ENCODE peak calls at places on chromosome 12, in six cellular contexts. One of them, this sample, is unnamed.
A peak's percentile ranks its signal among the peaks of the same experiment; 100 is the strongest.

GRCh38 chr12:123071401-123072304 is 79.2 kb downstream of the PITPNM2 start:
- DNase-seq in mammary epithelial cell: no peak
- DNase-seq in aorta: no peak
- DNase-seq in adrenal gland: no peak
- DNase-seq in astrocyte: no peak
- DNase-seq in ovary: peak; percentile 72
- DNase-seq in this sample: peak; percentile 86

GRCh38 chr12:111569363-111570089 is 29.6 kb downstream of the ATXN2 start:
- DNase-seq in adrenal gland: no peak
- DNase-seq in mammary epithelial cell: no peak
- DNase-seq in ovary: no peak
- DNase-seq in astrocyte: no peak
- DNase-seq in aorta: no peak
- DNase-seq in this sample: no peak

GRCh38 chr12:12387521-12387920 is 30.6 kb downstream of the BORCS5 start:
- DNase-seq in mammary epithelial cell: peak; percentile 58
- DNase-seq in aorta: no peak
- DNase-seq in adrenal gland: no peak
- DNase-seq in astrocyte: peak; percentile 68
- DNase-seq in ovary: no peak
- DNase-seq in this sample: no peak

GRCh38 chr12:32983332-32983731 is 86.8 kb upstream of the PKP2 start:
- DNase-seq in aorta: no peak
- DNase-seq in ovary: no peak
- DNase-seq in mammary epithelial cell: no peak
- DNase-seq in astrocyte: no peak
- DNase-seq in adrenal gland: no peak
- DNase-seq in this sample: no peak

GRCh38 chr12:46671102-46671501 is 154.7 kb downstream of the SLC38A4 start:
- DNase-seq in ovary: no peak
- DNase-seq in adrenal gland: no peak
- DNase-seq in aorta: no peak
- DNase-seq in mammary epithelial cell: no peak
- DNase-seq in astrocyte: no peak
- DNase-seq in this sample: no peak

GRCh38 chr12:13275366-13275765 is 78.8 kb downstream of the EMP1 start:
- DNase-seq in astrocyte: no peak
- DNase-seq in mammary epithelial cell: no peak
- DNase-seq in aorta: no peak
- DNase-seq in adrenal gland: no peak
- DNase-seq in ovary: no peak
- DNase-seq in this sample: no peak

GRCh38 chr12:98519257-98519907 is 4.0 kb downstream of the TMPO start:
- DNase-seq in astrocyte: no peak
- DNase-seq in adrenal gland: no peak
- DNase-seq in ovary: no peak
- DNase-seq in aorta: no peak
- DNase-seq in mammary epithelial cell: no peak
- DNase-seq in this sample: no peak

GRCh38 chr12:52056801-52057613 is 5.8 kb downstream of the NR4A1 start:
- DNase-seq in ovary: peak; percentile 78
- DNase-seq in aorta: no peak
- DNase-seq in astrocyte: peak; percentile 32
- DNase-seq in mammary epithelial cell: no peak
- DNase-seq in adrenal gland: peak; percentile 43
- DNase-seq in this sample: no peak

GRCh38 chr12:17016116-17016864 is 410.3 kb upstream of the LMO3 start:
- DNase-seq in aorta: no peak
- DNase-seq in astrocyte: no peak
- DNase-seq in ovary: no peak
- DNase-seq in mammary epithelial cell: peak; percentile 53
- DNase-seq in adrenal gland: no peak
- DNase-seq in this sample: no peak

GRCh38 chr12:95277139-95277538 is 59.5 kb downstream of the VEZT start:
- DNase-seq in mammary epithelial cell: peak; percentile 14
- DNase-seq in ovary: no peak
- DNase-seq in astrocyte: peak; percentile 87
- DNase-seq in adrenal gland: peak; percentile 29
- DNase-seq in aorta: no peak
- DNase-seq in this sample: no peak

GRCh38 chr12:92973614-92974013 is 44.5 kb upstream of the EEA1 start:
- DNase-seq in ovary: no peak
- DNase-seq in astrocyte: peak; percentile 75
- DNase-seq in mammary epithelial cell: peak; percentile 97
- DNase-seq in aorta: no peak
- DNase-seq in adrenal gland: no peak
- DNase-seq in this sample: no peak

GRCh38 chr12:10016881-10017280 is 6.5 kb downstream of the CLEC12B start:
- DNase-seq in ovary: no peak
- DNase-seq in astrocyte: peak; percentile 16
- DNase-seq in mammary epithelial cell: peak; percentile 16
- DNase-seq in aorta: no peak
- DNase-seq in adrenal gland: no peak
- DNase-seq in this sample: no peak

GRCh38 chr12:73106896-73107295 is 834.7 kb downstream of the TRHDE start:
- DNase-seq in adrenal gland: no peak
- DNase-seq in aorta: no peak
- DNase-seq in astrocyte: no peak
- DNase-seq in ovary: no peak
- DNase-seq in mammary epithelial cell: no peak
- DNase-seq in this sample: no peak

GRCh38 chr12:67442347-67442841 is 173.2 kb downstream of the CAND1 start:
- DNase-seq in aorta: peak; percentile 47
- DNase-seq in astrocyte: no peak
- DNase-seq in mammary epithelial cell: no peak
- DNase-seq in adrenal gland: peak; percentile 60
- DNase-seq in ovary: no peak
- DNase-seq in this sample: peak; percentile 45

GRCh38 chr12:94326727-94327126 is 132.9 kb downstream of the CEP83 start:
- DNase-seq in adrenal gland: no peak
- DNase-seq in astrocyte: peak; percentile 93
- DNase-seq in aorta: no peak
- DNase-seq in mammary epithelial cell: peak; percentile 85
- DNase-seq in ovary: no peak
- DNase-seq in this sample: no peak

GRCh38 chr12:51351913-51352532 is 5.5 kb upstream of the CELA1 start:
- DNase-seq in mammary epithelial cell: peak; percentile 31
- DNase-seq in aorta: no peak
- DNase-seq in ovary: no peak
- DNase-seq in astrocyte: no peak
- DNase-seq in adrenal gland: peak; percentile 71
- DNase-seq in this sample: no peak

GRCh38 chr12:76080017-76080728 is 4.3 kb downstream of the NAP1L1 start:
- DNase-seq in aorta: no peak
- DNase-seq in ovary: no peak
- DNase-seq in astrocyte: peak; percentile 53
- DNase-seq in adrenal gland: no peak
- DNase-seq in mammary epithelial cell: no peak
- DNase-seq in this sample: no peak

GRCh38 chr12:95829395-95829794 is 29.4 kb upstream of the SNRPF start:
- DNase-seq in mammary epithelial cell: no peak
- DNase-seq in ovary: no peak
- DNase-seq in aorta: no peak
- DNase-seq in adrenal gland: no peak
- DNase-seq in astrocyte: no peak
- DNase-seq in this sample: no peak

GRCh38 chr12:109695961-109696461 is 17.6 kb upstream of the FAM222A start:
- DNase-seq in aorta: no peak
- DNase-seq in ovary: no peak
- DNase-seq in mammary epithelial cell: no peak
- DNase-seq in adrenal gland: no peak
- DNase-seq in astrocyte: no peak
- DNase-seq in this sample: no peak

GRCh38 chr12:117279606-117280005 is 81.8 kb downstream of the NOS1 start:
- DNase-seq in astrocyte: no peak
- DNase-seq in ovary: no peak
- DNase-seq in aorta: no peak
- DNase-seq in adrenal gland: no peak
- DNase-seq in mammary epithelial cell: no peak
- DNase-seq in this sample: no peak

GRCh38 chr12:26379777-26380467 is 184.5 kb downstream of the SSPN start:
- DNase-seq in ovary: no peak
- DNase-seq in adrenal gland: no peak
- DNase-seq in mammary epithelial cell: no peak
- DNase-seq in aorta: no peak
- DNase-seq in astrocyte: no peak
- DNase-seq in this sample: no peak

GRCh38 chr12:26374934-26375333 is 179.6 kb downstream of the SSPN start:
- DNase-seq in adrenal gland: no peak
- DNase-seq in astrocyte: peak; percentile 39
- DNase-seq in mammary epithelial cell: peak; percentile 10
- DNase-seq in ovary: no peak
- DNase-seq in aorta: no peak
- DNase-seq in this sample: no peak

GRCh38 chr12:26383041-26383440 is 187.7 kb downstream of the SSPN start:
- DNase-seq in ovary: no peak
- DNase-seq in aorta: no peak
- DNase-seq in mammary epithelial cell: no peak
- DNase-seq in astrocyte: no peak
- DNase-seq in adrenal gland: no peak
- DNase-seq in this sample: no peak

GRCh38 chr12:26373606-26374495 is 178.5 kb downstream of the SSPN start:
- DNase-seq in adrenal gland: no peak
- DNase-seq in ovary: no peak
- DNase-seq in aorta: no peak
- DNase-seq in mammary epithelial cell: peak; percentile 90
- DNase-seq in astrocyte: peak; percentile 62
- DNase-seq in this sample: no peak

DNA sequence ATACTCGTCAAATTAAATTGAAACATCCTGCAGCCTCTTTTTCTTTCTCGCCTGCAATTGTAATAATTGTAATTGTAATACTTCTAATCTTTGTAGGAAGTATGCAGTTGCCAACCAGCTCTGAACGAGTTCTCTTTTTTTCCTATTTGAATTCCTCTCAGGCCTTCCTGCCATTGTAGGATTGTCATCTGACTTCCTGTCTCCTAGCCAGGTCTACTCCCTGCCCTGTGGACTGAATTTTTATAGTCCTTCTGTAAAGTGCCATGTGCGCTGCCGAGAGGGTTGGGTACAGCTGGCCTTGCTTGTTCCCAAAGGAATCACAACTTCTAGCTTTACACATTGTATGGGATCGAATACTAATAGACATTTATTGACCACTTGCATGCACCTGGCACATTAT is 183.3 kb downstream of the SSPN start:
- DNase-seq in ovary: no peak
- DNase-seq in astrocyte: no peak
- DNase-seq in mammary epithelial cell: no peak
- DNase-seq in aorta: no peak
- DNase-seq in adrenal gland: no peak
- DNase-seq in this sample: no peak
- H3K9me3 ChIP-seq in ovary: no peaks in the 10 kb centered on the region
- H3K9me3 ChIP-seq in astrocyte: no peaks in the 10 kb centered on the region
- H3K9me3 ChIP-seq in mammary epithelial cell: no peaks in the 10 kb centered on the region
- H3K9me3 ChIP-seq in aorta: no peaks in the 10 kb centered on the region
- H3K9me3 ChIP-seq in adrenal gland: no peaks in the 10 kb centered on the region
- H3K9me3 ChIP-seq in this sample: no peaks in the 10 kb centered on the region

DNA sequence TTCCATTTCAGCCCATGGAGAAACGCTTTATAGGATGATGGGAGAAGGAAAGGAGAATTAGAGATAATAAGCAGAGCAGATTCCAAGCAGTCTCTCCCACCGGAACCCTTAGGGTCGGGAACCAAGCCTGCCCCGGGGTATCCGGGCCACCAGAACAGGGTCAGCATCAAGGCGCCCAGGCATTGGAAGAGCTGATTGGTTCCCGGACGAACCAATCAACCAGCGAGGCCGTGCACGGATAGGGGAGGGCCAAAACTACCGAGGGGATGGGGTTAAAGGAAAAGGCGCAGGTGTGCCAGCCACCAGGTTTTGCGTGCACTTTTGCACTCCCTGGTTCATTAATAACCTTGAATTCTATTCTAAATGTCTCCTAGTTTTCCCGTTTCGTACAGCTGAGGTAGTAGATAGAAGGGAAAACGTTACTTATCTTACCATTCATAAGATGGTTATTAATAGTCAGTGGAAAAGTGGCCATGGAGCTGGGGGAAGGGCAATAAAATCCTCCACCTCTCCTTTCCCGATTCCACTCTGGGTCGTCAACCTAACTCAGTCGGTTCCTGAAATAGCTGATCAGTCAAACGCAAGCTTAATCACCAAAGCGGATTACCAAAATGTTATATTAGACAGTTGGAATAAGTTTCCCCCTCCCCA is 1.6 kb downstream of the PPM1H start:
- DNase-seq in mammary epithelial cell: no peak
- DNase-seq in astrocyte: no peak
- DNase-seq in ovary: no peak
- DNase-seq in adrenal gland: no peak
- DNase-seq in aorta: peak; percentile 52
- DNase-seq in this sample: peak; percentile 73
- H3K27ac ChIP-seq in mammary epithelial cell: no peak overlapping the region
- H3K27ac ChIP-seq in astrocyte: no peak overlapping the region
- H3K27ac ChIP-seq in ovary: no peak overlapping the region
- H3K27ac ChIP-seq in adrenal gland: no peak overlapping the region
- H3K27ac ChIP-seq in aorta: no peak overlapping the region
- H3K27ac ChIP-seq in this sample: no peak overlapping the region

DNA sequence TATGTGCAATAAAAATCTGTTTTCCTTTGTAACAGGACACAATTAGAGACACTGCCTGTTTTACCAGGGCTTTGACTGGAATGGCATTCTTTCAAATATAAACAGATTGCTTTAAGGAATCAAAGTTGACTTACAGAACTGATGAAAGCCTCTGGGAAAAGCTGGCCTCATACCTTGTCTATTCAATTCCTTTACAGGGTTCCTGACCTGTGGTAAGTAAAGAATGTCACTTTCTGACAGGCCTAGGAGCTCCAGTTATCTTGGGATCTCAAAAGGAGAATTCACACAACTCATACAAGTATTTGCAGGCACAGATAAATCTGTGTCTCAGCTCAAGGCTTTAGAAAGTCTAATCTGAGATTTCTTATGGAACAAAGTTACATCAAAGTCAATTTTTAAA is 88.4 kb downstream of the BCAT1 start:
- DNase-seq in ovary: no peak
- DNase-seq in mammary epithelial cell: no peak
- DNase-seq in adrenal gland: no peak
- DNase-seq in astrocyte: peak; percentile 76
- DNase-seq in aorta: no peak
- DNase-seq in this sample: no peak
- H3K9me3 ChIP-seq in ovary: no peaks in the 10 kb centered on the region
- H3K9me3 ChIP-seq in mammary epithelial cell: no peaks in the 10 kb centered on the region
- H3K9me3 ChIP-seq in adrenal gland: no peaks in the 10 kb centered on the region
- H3K9me3 ChIP-seq in astrocyte: no peaks in the 10 kb centered on the region
- H3K9me3 ChIP-seq in aorta: no peaks in the 10 kb centered on the region
- H3K9me3 ChIP-seq in this sample: no peaks in the 10 kb centered on the region

DNA sequence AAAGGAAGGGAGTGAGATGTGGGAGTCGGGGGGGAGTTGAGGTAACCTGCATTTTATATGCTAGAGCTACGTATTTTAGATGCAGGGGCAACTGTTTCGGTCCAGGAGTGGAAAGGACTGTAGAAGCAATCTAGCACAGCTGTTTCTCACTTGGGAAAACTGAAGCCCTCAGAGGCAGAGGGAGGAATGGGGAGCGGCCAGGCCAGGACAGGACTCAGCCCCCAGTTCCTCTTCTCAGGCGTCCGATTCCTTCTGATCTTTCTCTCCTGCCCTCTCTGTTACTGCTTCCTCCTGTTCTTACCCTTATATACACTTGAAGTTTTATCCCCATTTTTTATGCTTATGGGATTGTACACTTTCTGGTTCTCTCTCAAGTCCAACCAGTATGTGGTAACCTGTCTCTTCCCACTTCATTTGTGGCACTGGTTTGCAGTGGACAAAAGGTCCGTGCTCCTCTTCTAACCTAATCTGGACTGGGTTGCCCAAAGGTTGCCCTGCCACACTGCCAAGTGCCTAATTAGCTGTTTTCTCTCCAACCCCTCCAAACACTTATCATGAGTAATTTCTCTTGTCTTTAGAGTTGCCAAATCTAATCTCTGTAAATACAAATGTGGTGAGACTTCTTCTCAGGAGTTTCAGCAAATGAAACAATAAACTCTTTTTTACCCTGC is 16.2 kb downstream of the LPCAT3 start:
- DNase-seq in mammary epithelial cell: no peak
- DNase-seq in astrocyte: no peak
- DNase-seq in aorta: no peak
- DNase-seq in adrenal gland: no peak
- DNase-seq in ovary: no peak
- DNase-seq in this sample: no peak
- H3K27ac ChIP-seq in mammary epithelial cell: no peak overlapping the region
- H3K27ac ChIP-seq in astrocyte: no peak overlapping the region
- H3K27ac ChIP-seq in aorta: no peak overlapping the region
- H3K27ac ChIP-seq in adrenal gland: no peak overlapping the region
- H3K27ac ChIP-seq in ovary: no peak overlapping the region
- H3K27ac ChIP-seq in this sample: no peak overlapping the region

This sample was measured in right cardiac atrium.